ENCODE peak calls at places on chromosomes 6 and 20, in four cellular contexts. L is heart left ventricle, A is germinal center, O is non-pigmented ciliary epithelial cell. T is an unnamed sample.

GRCh38 chr20:51639206-51639832 is 96.8 kb upstream of the NFATC2 start:
- DNase-seq in L (peak), O (no peak), A (peak), T (no peak)

GRCh38 chr20:47353697-47354387 is 2.7 kb downstream of the ZMYND8 start:
- DNase-seq in O (no peak), A (no peak), L (no peak), T (no peak)

GRCh38 chr6:73308712-73309533 is 45.2 kb downstream of the DPPA5 start:
- DNase-seq in A (peak), O (no peak), L (no peak), T (no peak)

GRCh38 chr20:44695295-44696230 is 19.6 kb upstream of the CCN5 start:
- DNase-seq in O (no peak), A (no peak), L (no peak), T (no peak)

GRCh38 chr20:6501061-6501460 is 266.4 kb upstream of the BMP2 start:
- DNase-seq in A (no peak), L (no peak), O (peak), T (peak)

GRCh38 chr6:35035481-35036030 is 105.6 kb downstream of the TCP11 start:
- DNase-seq in L (no peak), O (no peak), A (no peak), T (no peak)

GRCh38 chr20:45358282-45359068 is 4.5 kb upstream of the SYS1 start:
- DNase-seq in A (no peak), L (peak), O (no peak), T (no peak)

GRCh38 chr6:165729307-165729936 is 66.4 kb upstream of the PDE10A start:
- DNase-seq in O (no peak), A (peak), L (no peak), T (no peak)

GRCh38 chr6:42423244-42423643 is 28.5 kb downstream of the TRERF1 start:
- DNase-seq in L (no peak), A (no peak), O (no peak), T (no peak)

GRCh38 chr6:87929843-87930288 is 117.8 kb upstream of the SPACA1 start:
- DNase-seq in O (no peak), A (peak), L (peak), T (peak)

GRCh38 chr6:2862712-2863174 is 21.1 kb upstream of the SERPINB1 start:
- DNase-seq in L (no peak), A (peak), O (no peak), T (no peak)

GRCh38 chr20:15253431-15253830 is 916.0 kb upstream of the FLRT3 start:
- DNase-seq in A (no peak), O (no peak), L (no peak), T (no peak)

GRCh38 chr20:52731086-52731485 is 241.1 kb upstream of the TSHZ2 start:
- DNase-seq in A (no peak), O (no peak), L (no peak), T (peak)

GRCh38 chr6:159899994-159900745 is 9.4 kb downstream of the MAS1 start:
- DNase-seq in O (peak), L (no peak), A (no peak), T (peak)

GRCh38 chr6:42889815-42890214 is 10.4 kb downstream of the RPL7L1 start:
- DNase-seq in O (no peak), A (no peak), L (no peak), T (no peak)

GRCh38 chr6:38776515-38776914 is 61.4 kb downstream of the DNAH8 start:
- DNase-seq in A (no peak), L (no peak), O (no peak), T (peak)

GRCh38 chr20:37415118-37416085 is 69.5 kb downstream of the SRC start:
- DNase-seq in O (no peak), A (no peak), L (no peak), T (no peak)

GRCh38 chr6:131877999-131878789 is 70.4 kb downstream of the ENPP1 start:
- DNase-seq in A (no peak), L (no peak), O (no peak), T (no peak)

GRCh38 chr6:43124481-43124880 is 46.6 kb upstream of the SRF start:
- DNase-seq in L (no peak), A (no peak), O (no peak), T (no peak)

GRCh38 chr6:33197431-33198048 is 2.9 kb downstream of the RXRB start:
- DNase-seq in A (peak), L (peak), O (no peak), T (no peak)

GRCh38 chr6:140846518-140847277 is 1286.0 kb upstream of the GJE1 start:
- DNase-seq in A (no peak), L (no peak), O (no peak), T (no peak)

GRCh38 chr6:132590362-132590761 is 821 bp upstream of the TAAR5 start:
- DNase-seq in L (no peak), O (no peak), A (no peak), T (no peak)

GRCh38 chr20:59082077-59082740 is 39.6 kb upstream of the PRELID3B start:
- DNase-seq in A (peak), L (no peak), O (no peak), T (no peak)

GRCh38 chr6:14804444-14805210 is 441.2 kb upstream of the JARID2 start:
- DNase-seq in A (no peak), L (peak), O (peak), T (no peak)

GRCh38 chr20:53903652-53903987 is 166.8 kb downstream of the BCAS1 start:
- DNase-seq in O (no peak), A (no peak), L (no peak), T (no peak)

GRCh38 chr6:903746-904145 is 210.8 kb upstream of the EXOC2 start:
- DNase-seq in O (peak), A (no peak), L (no peak), T (no peak)

GRCh38 chr6:88520445-88520844 is 354.3 kb upstream of the CNR1 start:
- DNase-seq in O (no peak), A (no peak), L (no peak), T (no peak)

GRCh38 chr6:151209071-151209831 is 30.5 kb upstream of the AKAP12 start:
- DNase-seq in O (peak), A (no peak), L (no peak), T (peak)

GRCh38 chr20:60780388-60781025 is 471.6 kb upstream of the CDH4 start:
- DNase-seq in O (no peak), A (no peak), L (no peak), T (no peak)

GRCh38 chr6:148502083-148502772 is 159.6 kb downstream of the SASH1 start:
- DNase-seq in L (no peak), O (no peak), A (no peak), T (no peak)